ENCODE peak calls at places on chromosome 6, in eight cellular contexts. R is A549, H is H1, D is tibial nerve, Y is GM12878, N is stomach, V is transverse colon, M is SK-N-SH. X is an unnamed sample.

GRCh38 chr6:31792741-31793140 is 2.8 kb downstream of the VARS1 start:
- DNase-seq in M (no peak), R (no peak), Y (no peak), D (no peak), H (no peak), N (no peak), V (no peak), X (no peak)

GRCh38 chr6:55443238-55444134 is 116.2 kb downstream of the GFRAL start:
- DNase-seq in R (no peak), N (no peak), M (no peak), Y (no peak), D (no peak), H (no peak), V (no peak), X (no peak)

GRCh38 chr6:111602481-111603404 is 2.9 kb downstream of the TRAF3IP2 start:
- DNase-seq in M (no peak), R (no peak), V (peak; percentile 21), N (no peak), D (no peak), Y (no peak), H (no peak), X (peak; percentile 38)

GRCh38 chr6:16519265-16520242 is 241.7 kb downstream of the ATXN1 start:
- DNase-seq in R (no peak), H (no peak), D (no peak), Y (no peak), M (peak; percentile 11), N (no peak), V (peak; percentile 12), X (no peak)

GRCh38 chr6:24274441-24275083 is 83.3 kb downstream of the DCDC2 start:
- DNase-seq in D (no peak), Y (no peak), H (no peak), M (peak; percentile 8), N (no peak), R (peak; percentile 7), V (no peak), X (no peak)

GRCh38 chr6:31171931-31172882 is 1.7 kb upstream of the POU5F1 start:
- DNase-seq in D (no peak), M (no peak), N (no peak), R (no peak), Y (no peak), H (peak; percentile 95), V (no peak), X (no peak)

GRCh38 chr6:64996301-64996700 is 710.7 kb downstream of the EYS start:
- DNase-seq in N (no peak), R (no peak), M (no peak), Y (no peak), H (no peak), V (no peak), D (no peak), X (no peak)

GRCh38 chr6:20497200-20497820 is 36.9 kb upstream of the CDKAL1 start:
- DNase-seq in D (no peak), Y (no peak), H (no peak), V (no peak), R (no peak), M (no peak), N (no peak), X (no peak)

GRCh38 chr6:23228439-23229024 is 659.2 kb downstream of the HDGFL1 start:
- DNase-seq in H (no peak), M (no peak), N (no peak), D (no peak), R (no peak), Y (no peak), V (no peak), X (no peak)

GRCh38 chr6:166910601-166911000 is 45.7 kb downstream of the RNASET2 start:
- DNase-seq in R (no peak), H (no peak), D (no peak), Y (no peak), M (no peak), N (no peak), V (no peak), X (no peak)

GRCh38 chr6:166515072-166515810 is 71.2 kb downstream of the RAMACL start:
- DNase-seq in H (no peak), R (peak; percentile 24), N (no peak), D (no peak), Y (no peak), V (peak; percentile 13), M (no peak), X (no peak)

GRCh38 chr6:47741807-47742206 is 40.0 kb upstream of the OPN5 start:
- DNase-seq in M (no peak), H (no peak), D (no peak), Y (no peak), N (no peak), V (peak; percentile 40), R (peak; percentile 19), X (no peak)

GRCh38 chr6:75128881-75129570 is 76.8 kb downstream of the COL12A1 start:
- DNase-seq in V (no peak), R (no peak), D (no peak), Y (no peak), M (no peak), H (no peak), N (no peak), X (no peak)

GRCh38 chr6:93787841-93788240 is 368.5 kb upstream of the EPHA7 start:
- DNase-seq in N (no peak), D (no peak), R (no peak), M (no peak), Y (no peak), V (no peak), H (no peak), X (no peak)

GRCh38 chr6:169935861-169936260 is 184.4 kb downstream of the ERMARD start:
- DNase-seq in H (no peak), Y (no peak), V (no peak), R (no peak), D (no peak), N (no peak), M (no peak), X (no peak)
- TF ChIP-seq EP300 in H (no peak), Y (no peak), V (no peak), R (no peak), D (no peak), N (no peak), M (no peak), X (no peak)

GRCh38 chr6:7672066-7673062 is 53.5 kb upstream of the BMP6 start:
- DNase-seq in R (no peak), M (no peak), V (no peak), N (no peak), D (no peak), Y (no peak), H (no peak), X (no peak)

GRCh38 chr6:7674291-7674690 is 51.6 kb upstream of the BMP6 start:
- DNase-seq in N (no peak), H (no peak), D (no peak), V (no peak), Y (no peak), R (no peak), M (no peak), X (no peak)

GRCh38 chr6:7671076-7671475 is 54.8 kb upstream of the BMP6 start:
- DNase-seq in N (no peak), V (no peak), M (no peak), H (no peak), D (no peak), R (peak; percentile 57), Y (no peak), X (no peak)

GRCh38 chr6:7671581-7671980 is 54.3 kb upstream of the BMP6 start:
- DNase-seq in N (no peak), Y (no peak), D (no peak), H (no peak), R (no peak), M (no peak), V (no peak), X (no peak)

GRCh38 chr6:7673063-7673536 is 52.8 kb upstream of the BMP6 start:
- DNase-seq in Y (no peak), D (peak; percentile 67), V (peak; percentile 63), N (peak; percentile 32), M (peak; percentile 10), H (peak; percentile 74), R (peak; percentile 64), X (peak; percentile 85)
- TF ChIP-seq CTCF in Y (no peak), D (no peak), V (no peak), N (no peak), M (no peak), H (peak; percentile 62), R (no peak), X (peak; percentile 6)

DNA sequence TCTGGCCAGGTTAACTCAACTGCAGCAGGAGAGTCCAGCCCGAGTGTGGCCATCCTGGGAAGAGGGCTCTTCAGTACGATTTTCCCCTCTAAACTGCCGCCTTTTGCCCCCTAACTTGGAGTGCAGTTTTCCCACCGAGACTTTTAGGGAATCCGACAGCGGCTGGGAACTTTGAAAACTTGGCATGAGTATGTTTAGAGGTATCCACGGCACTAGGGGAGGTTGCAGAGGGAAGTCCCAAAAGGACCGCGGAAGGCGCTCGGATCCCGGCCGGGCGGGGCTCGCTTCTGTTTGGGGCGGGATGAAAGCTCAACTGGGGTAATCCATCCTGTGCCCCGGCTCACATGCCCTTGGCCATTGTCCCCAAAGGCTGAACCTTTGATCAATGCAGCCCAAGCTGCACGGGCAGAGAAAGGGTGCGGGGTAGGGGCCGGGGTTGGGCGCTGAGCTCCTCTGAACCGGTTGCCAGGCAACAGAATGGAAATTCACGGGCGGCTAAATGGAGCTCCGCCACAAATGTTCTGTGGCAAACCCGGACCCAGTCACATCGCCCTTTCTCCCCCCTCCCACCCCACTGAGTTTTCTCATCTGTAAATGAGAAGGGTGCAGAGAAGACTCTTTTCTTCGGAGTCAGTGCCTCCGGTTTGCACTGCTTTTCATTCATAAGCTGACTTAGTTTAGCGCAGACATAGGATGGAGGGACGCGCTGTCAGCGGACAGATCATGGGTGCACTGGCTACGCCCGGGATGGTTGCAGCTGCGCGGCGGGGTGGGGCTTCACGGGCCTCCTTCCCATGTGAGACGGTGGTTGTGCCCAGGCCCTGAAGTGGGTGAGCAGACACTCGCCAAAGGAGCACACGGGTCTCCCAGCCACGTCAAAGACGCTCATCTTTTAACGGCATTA is 2.3 kb downstream of the BMP6 start:
- DNase-seq in R (peak; percentile 45), D (no peak), H (peak; percentile 77), N (no peak), M (peak; percentile 29), V (peak; percentile 38), Y (no peak), X (no peak)
- TF ChIP-seq EP300 in R (no peak), D (no peak), H (no peak), N (no peak), M (no peak), V (no peak), Y (no peak), X (no peak)

GRCh38 chr6:120354452-120355098 is 979.7 kb downstream of the TBC1D32 start:
- DNase-seq in R (no peak), D (no peak), V (no peak), Y (peak; percentile 4), N (no peak), H (no peak), M (no peak), X (no peak)

GRCh38 chr6:120357447-120357846 is 976.8 kb downstream of the TBC1D32 start:
- DNase-seq in V (no peak), R (no peak), D (no peak), N (no peak), M (peak; percentile 32), Y (no peak), H (no peak), X (no peak)

GRCh38 chr6:120355822-120356221 is 978.5 kb downstream of the TBC1D32 start:
- DNase-seq in D (no peak), H (no peak), V (no peak), Y (no peak), R (no peak), M (peak; percentile 1), N (no peak), X (no peak)

DNA sequence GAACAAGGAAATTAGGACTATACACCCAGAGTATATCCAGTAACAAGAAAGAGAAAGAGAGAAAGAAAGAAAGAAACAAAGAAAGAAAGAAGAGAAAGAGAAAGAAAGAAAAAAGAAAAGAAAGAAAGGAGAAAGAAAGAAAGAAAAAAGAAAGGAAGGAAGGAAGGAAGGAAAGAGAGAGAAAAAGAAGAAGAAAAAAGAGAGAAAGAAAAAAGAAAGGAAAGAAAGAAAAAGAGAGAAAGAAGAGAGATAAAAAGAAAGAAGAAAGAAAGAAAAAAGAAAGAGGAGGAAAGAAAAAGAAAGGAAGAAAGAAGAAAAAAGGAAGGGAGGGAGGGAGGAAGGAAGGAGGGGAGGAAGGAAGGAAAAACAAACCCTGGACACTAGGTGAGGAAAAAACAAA is 981.8 kb downstream of the TBC1D32 start:
- DNase-seq in M (no peak), H (no peak), V (no peak), Y (no peak), N (no peak), D (no peak), R (no peak), X (no peak)
- TF ChIP-seq CTCF in M (no peak), H (no peak), V (no peak), Y (no peak), N (no peak), D (no peak), R (no peak), X (no peak)

X was measured in suprapubic skin.